ENCODE peak calls at places on chromosomes 5 and 9, in five cellular contexts. D, O, T, X and A are unnamed samples. For H3K36me3, the result is how much of the 10 kb centered on the place peaks cover.

GRCh38 chr9:34256987-34257585 is 72.0 kb downstream of the KIF24 start:
- DNase-seq in X (peak), D (peak), O (no peak), T (no peak), A (no peak)

GRCh38 chr9:100111235-100111634 is 12.2 kb downstream of the INVS start:
- DNase-seq in X (peak), T (no peak), O (peak), D (no peak), A (peak)

GRCh38 chr9:118533101-118533500 is 828.9 kb downstream of the TLR4 start:
- DNase-seq in T (no peak), D (no peak), O (no peak), X (no peak), A (no peak)

GRCh38 chr9:136148766-136149165 is 30.1 kb upstream of the TMEM250 start:
- DNase-seq in O (no peak), D (no peak), T (no peak), X (no peak), A (no peak)

GRCh38 chr5:178306430-178307225 is 74.0 kb upstream of the PHYKPL start:
- DNase-seq in X (no peak), T (no peak), D (no peak), O (peak), A (peak)

GRCh38 chr9:128940946-128941755 is 6.3 kb downstream of the DOLK start:
- DNase-seq in X (no peak), O (no peak), T (no peak), D (no peak), A (no peak)

GRCh38 chr9:99357575-99357974 is 135.5 kb downstream of the SEC61B start:
- DNase-seq in T (no peak), X (peak), D (no peak), O (no peak), A (no peak)

GRCh38 chr5:168291281-168291960 is at the start of gene WWC1:
- DNase-seq in T (peak), O (no peak), X (no peak), D (peak), A (peak)

GRCh38 chr5:53613036-53613435 is 52.6 kb downstream of the NDUFS4 start:
- DNase-seq in O (no peak), T (no peak), D (no peak), X (no peak), A (no peak)

GRCh38 chr5:34652916-34653315 is 3.2 kb upstream of the RAI14 start:
- DNase-seq in X (no peak), D (no peak), O (no peak), T (no peak), A (no peak)

GRCh38 chr9:35071814-35072460 is 488 bp downstream of the VCP start:
- DNase-seq in D (peak), T (peak), X (peak), O (peak), A (peak)

GRCh38 chr5:149486726-149487635 is 64.3 kb downstream of the CSNK1A1 start:
- DNase-seq in T (peak), X (no peak), D (no peak), O (no peak), A (no peak)

GRCh38 chr5:178590141-178590923 is at the start of gene COL23A1:
- DNase-seq in O (no peak), T (no peak), D (peak), X (peak), A (no peak)

GRCh38 chr9:32072568-32072967 is 311.9 kb upstream of the ACO1 start:
- DNase-seq in T (no peak), X (no peak), D (no peak), O (no peak), A (no peak)

DNA sequence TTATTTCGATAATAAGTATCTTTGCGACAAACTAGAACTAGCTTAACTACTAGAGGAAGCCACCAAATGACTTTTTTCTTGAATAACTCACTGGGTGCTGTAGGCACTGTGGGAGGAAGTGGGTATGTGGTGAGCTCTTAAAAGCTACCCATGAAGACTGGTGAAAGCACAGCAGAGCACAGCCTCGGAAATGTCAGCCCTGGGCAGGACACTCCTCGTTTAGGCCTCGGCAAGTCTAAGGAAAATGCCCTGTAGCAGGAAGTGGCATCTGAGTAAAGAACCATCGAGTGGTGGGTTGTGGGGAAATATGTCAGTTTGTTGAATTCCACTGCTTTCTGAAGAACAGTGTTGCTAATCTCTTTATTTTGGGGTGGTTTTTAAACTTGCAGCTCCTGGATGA is 44.0 kb upstream of the NCS1 start:
- DNase-seq in O (no peak), X (no peak), T (no peak), D (peak), A (no peak)
- H3K36me3 ChIP-seq in O (under half), X (under half), T (under half), D (under half), A (under half)

DNA sequence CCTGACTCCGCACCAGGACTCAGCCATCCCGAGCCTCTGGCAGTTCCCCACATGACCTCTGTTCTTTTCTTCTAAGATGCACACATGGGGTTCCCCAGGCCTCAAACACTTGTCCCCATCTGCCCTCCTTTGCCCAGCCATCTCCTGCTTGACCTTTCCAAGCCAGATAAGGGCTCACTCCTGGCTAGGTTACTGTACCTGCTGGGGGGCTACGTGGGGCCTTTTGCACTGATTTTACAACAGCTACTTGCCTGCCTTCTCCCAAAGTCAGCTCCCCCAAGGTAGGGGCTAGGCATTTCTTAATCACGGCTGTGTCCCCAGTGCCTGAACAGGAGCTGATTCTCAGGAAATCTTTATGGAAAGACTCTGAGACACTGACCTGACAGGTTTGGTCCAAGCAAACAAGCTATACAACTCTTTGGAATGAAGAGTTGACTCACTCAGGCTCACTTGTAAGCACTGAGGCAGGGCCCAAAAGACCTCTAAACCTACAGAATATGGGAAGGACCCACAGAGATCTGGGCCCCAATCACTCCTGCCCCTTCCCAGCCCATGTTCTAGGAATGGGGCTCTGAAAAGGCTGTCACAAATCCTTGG is 2.5 kb downstream of the MACROH2A1 start:
- DNase-seq in D (no peak), T (no peak), X (no peak), O (no peak), A (no peak)
- H3K4me3 ChIP-seq in D (no peak), T (no peak), X (no peak), O (no peak), A (no peak)

DNA sequence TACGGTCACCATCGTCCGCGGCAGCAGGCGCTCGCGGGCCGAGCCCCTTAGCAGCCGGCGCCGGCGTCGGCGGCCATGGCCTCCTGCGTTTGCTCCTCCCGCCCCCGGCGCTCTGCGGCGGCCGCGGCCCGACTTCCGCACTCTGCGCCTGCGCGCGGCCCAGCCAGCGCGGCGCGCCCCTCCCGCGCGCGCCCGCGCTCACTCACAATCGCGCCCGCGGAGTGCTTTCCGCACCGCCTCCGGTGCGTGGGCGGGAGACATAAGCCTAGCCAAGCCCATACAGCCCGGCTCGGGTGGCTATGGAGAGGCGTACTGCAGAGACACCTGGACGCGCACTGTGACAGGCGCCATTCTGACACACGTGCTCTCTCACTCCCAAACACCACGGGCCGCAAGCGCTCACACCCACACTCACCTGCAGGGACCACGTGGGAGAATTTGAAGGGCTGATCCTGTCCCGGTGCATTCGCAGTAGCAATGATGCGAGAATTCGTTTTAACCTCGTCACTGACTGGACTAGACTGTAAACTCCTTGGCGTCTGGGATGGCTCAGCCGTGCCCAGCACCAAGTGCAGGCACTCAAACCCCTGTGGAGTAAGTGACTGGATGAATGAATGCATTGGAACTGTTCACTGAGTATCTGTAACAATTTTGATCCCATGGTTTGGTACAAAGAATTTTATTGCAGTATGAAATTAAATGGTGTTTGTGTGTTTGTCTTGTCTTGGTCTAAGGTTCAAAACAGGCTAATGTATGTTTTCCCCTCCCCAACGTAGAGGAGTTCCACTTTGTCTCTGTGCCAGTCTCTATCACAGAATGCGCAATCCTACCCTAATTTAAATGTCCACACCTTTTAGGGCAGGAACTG is at the start of gene RNF145:
- DNase-seq in T (peak), X (peak), O (peak), D (peak), A (peak)
- TF ChIP-seq CTCF in T (no peak), X (no peak), O (no peak), D (no peak), A (no peak)

DNA sequence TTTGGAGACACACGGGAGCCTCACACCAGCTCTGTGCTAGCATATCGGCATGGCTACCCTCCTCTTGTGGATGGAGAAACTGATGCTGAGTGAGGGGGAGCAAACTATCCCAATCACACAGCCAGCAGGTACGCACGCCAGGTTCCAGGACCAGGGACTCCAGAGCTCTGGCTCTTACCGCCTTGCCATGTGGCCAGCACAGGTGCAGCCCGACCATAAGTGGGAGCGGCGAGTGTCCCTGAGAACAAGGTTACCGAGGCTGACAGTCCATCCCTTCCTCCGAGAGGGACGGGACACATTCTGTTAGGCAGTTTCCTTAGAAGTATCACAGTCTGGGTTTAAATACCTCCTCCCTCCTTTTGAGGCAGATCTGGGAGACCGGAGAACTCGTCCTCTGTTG is 86.0 kb downstream of the PAX5 start:
- DNase-seq in O (no peak), D (no peak), X (no peak), T (no peak), A (no peak)
- H3K36me3 ChIP-seq in O (under half), D (under half), X (under half), T (under half), A (under half)

GRCh38 chr9:120892177-120892747 is 15.3 kb upstream of the PHF19 start:
- DNase-seq in T (no peak), O (no peak), X (no peak), D (no peak), A (no peak)

GRCh38 chr9:120891255-120891954 is 14.4 kb upstream of the PHF19 start:
- DNase-seq in D (peak), T (no peak), O (no peak), X (no peak), A (no peak)

GRCh38 chr9:120893917-120894316 is 16.9 kb upstream of the PHF19 start:
- DNase-seq in X (no peak), D (no peak), O (no peak), T (no peak), A (no peak)

GRCh38 chr9:120893585-120893857 is 16.5 kb upstream of the PHF19 start:
- DNase-seq in T (no peak), O (no peak), X (no peak), D (no peak), A (no peak)

GRCh38 chr9:120892748-120893584 is 16.0 kb upstream of the PHF19 start:
- DNase-seq in T (no peak), O (no peak), X (no peak), D (peak), A (no peak)
- H3K4me3 ChIP-seq in T (no peak), O (no peak), X (no peak), D (peak), A (no peak)

GRCh38 chr5:134138416-134139376 is 24.2 kb downstream of the TCF7 start:
- DNase-seq in X (no peak), T (no peak), O (no peak), D (peak), A (peak)
- TF ChIP-seq CTCF in X (no peak), T (no peak), O (no peak), D (no peak), A (no peak)